ENCODE peak calls at places on chromosomes 3 and 15, in four cellular contexts. Q is fibroblast of mammary gland, S is GM12864, U is body of pancreas. O is an unnamed sample.

GRCh38 chr3:28343144-28343543 is 5.4 kb upstream of the ZCWPW2 start:
- DNase-seq in Q (no peak), S (no peak), U (no peak), O (no peak)

GRCh38 chr3:171142985-171143384 is 116.5 kb upstream of the SLC2A2 start:
- DNase-seq in Q (peak), S (no peak), U (peak), O (no peak)

GRCh38 chr3:196694941-196695848 is 16.9 kb downstream of the CEP19 start:
- DNase-seq in Q (no peak), S (no peak), U (no peak), O (no peak)

GRCh38 chr15:25054943-25055342 is 100.2 kb downstream of the SNRPN start:
- DNase-seq in Q (no peak), S (no peak), U (no peak), O (no peak)

GRCh38 chr3:122694966-122695365 is 14.3 kb downstream of the PARP14 start:
- DNase-seq in Q (no peak), S (no peak), U (no peak), O (no peak)

GRCh38 chr3:122927726-122928125 is 99.8 kb downstream of the SEMA5B start:
- DNase-seq in Q (no peak), S (no peak), U (no peak), O (no peak)

GRCh38 chr3:51477360-51477711 is 22.5 kb downstream of the DCAF1 start:
- DNase-seq in Q (no peak), S (no peak), U (no peak), O (no peak)

GRCh38 chr3:20935791-20936190 is 749.8 kb upstream of the SGO1 start:
- DNase-seq in Q (no peak), S (no peak), U (no peak), O (no peak)

GRCh38 chr3:5388091-5388490 is 200.6 kb downstream of the EDEM1 start:
- DNase-seq in Q (no peak), S (no peak), U (no peak), O (no peak)

GRCh38 chr15:75073197-75073596 is 49.8 kb downstream of the PPCDC start:
- DNase-seq in Q (no peak), S (no peak), U (no peak), O (no peak)

GRCh38 chr3:61858054-61858453 is 296.7 kb downstream of the PTPRG start:
- DNase-seq in Q (peak), S (no peak), U (no peak), O (no peak)

GRCh38 chr3:125165189-125165947 is 47.2 kb downstream of the SLC12A8 start:
- DNase-seq in Q (peak), S (no peak), U (no peak), O (no peak)

GRCh38 chr3:73512095-73512494 is 112.6 kb downstream of the PDZRN3 start:
- DNase-seq in Q (no peak), S (no peak), U (no peak), O (no peak)

GRCh38 chr15:31024979-31025378 is 33.6 kb upstream of the MTMR10 start:
- DNase-seq in Q (peak), S (no peak), U (no peak), O (no peak)

GRCh38 chr3:46406440-46406785 is 453 bp downstream of the CCR5AS start:
- DNase-seq in Q (no peak), S (no peak), U (no peak), O (no peak)

GRCh38 chr3:100261481-100261903 is 700 bp downstream of the TBC1D23 start:
- DNase-seq in Q (no peak), S (no peak), U (no peak), O (no peak)

GRCh38 chr15:81792646-81793045 is 253.2 kb downstream of the MEX3B start:
- DNase-seq in Q (no peak), S (no peak), U (no peak), O (no peak)

GRCh38 chr15:78455749-78456148 is 17.7 kb downstream of the IREB2 start:
- DNase-seq in Q (peak), S (no peak), U (no peak), O (no peak)

GRCh38 chr3:184240384-184241140 is 8.2 kb downstream of the ALG3 start:
- DNase-seq in Q (peak), S (no peak), U (no peak), O (no peak)

GRCh38 chr3:184241447-184242296 is 7.1 kb downstream of the ALG3 start:
- DNase-seq in Q (peak), S (no peak), U (peak), O (no peak)

GRCh38 chr3:184242297-184242685 is 6.5 kb downstream of the ALG3 start:
- DNase-seq in Q (no peak), S (no peak), U (no peak), O (no peak)

GRCh38 chr3:184239710-184240109 is 9.1 kb downstream of the ALG3 start:
- DNase-seq in Q (no peak), S (no peak), U (no peak), O (no peak)

GRCh38 chr3:184241141-184241446 is 7.7 kb downstream of the ALG3 start:
- DNase-seq in Q (no peak), S (no peak), U (no peak), O (no peak)
- H3K4me3 ChIP-seq in Q (no peak), S (no peak), U (no peak), O (no peak)

DNA sequence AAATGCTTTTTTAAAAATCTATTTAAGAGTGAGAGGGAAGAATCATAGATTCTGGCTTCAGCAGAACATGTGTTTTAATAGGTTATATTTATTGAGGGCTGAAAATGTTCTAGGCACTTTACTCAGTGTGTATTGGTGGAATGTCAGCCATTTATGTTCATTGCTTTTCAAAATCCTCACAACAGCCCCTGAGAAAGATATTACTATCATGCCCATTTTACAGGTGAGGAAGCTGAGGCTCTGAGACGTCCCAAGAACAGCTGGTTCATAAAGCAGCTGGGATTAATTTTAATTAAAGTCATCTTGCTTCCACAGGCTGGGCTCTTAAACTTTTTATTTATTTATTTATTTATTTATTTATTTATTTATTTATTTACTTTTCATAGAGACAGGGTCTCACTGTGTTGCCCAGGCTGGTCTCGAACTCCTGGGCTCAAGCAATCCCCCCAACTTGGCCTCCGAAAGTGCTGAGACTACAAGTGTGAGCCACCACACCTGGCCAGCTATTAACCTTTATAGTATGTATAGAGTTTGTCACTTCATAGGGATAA is 364.6 kb downstream of the SHQ1 start:
- DNase-seq in Q (no peak), S (no peak), U (no peak), O (no peak)
- H3K4me3 ChIP-seq in Q (no peak), S (no peak), U (no peak), O (peak)

GRCh38 chr3:191263850-191264249 is 64.8 kb downstream of the OSTN start:
- DNase-seq in Q (no peak), S (no peak), U (no peak), O (no peak)

GRCh38 chr3:191260431-191261303 is 61.6 kb downstream of the OSTN start:
- DNase-seq in Q (no peak), S (no peak), U (no peak), O (no peak)

GRCh38 chr3:191261304-191261638 is 62.2 kb downstream of the OSTN start:
- DNase-seq in Q (no peak), S (no peak), U (no peak), O (no peak)

GRCh38 chr3:191262650-191263049 is 63.6 kb downstream of the OSTN start:
- DNase-seq in Q (no peak), S (no peak), U (no peak), O (no peak)

GRCh38 chr3:191263365-191263764 is 64.3 kb downstream of the OSTN start:
- DNase-seq in Q (no peak), S (no peak), U (no peak), O (no peak)
- H3K4me3 ChIP-seq in Q (no peak), S (no peak), U (no peak), O (peak)

GRCh38 chr3:43289401-43289800 is 3.1 kb downstream of the SNRK start:
- DNase-seq in Q (peak), S (no peak), U (no peak), O (no peak)

GRCh38 chr3:43287514-43287913 is 1.2 kb downstream of the SNRK start:
- DNase-seq in Q (no peak), S (no peak), U (no peak), O (no peak)

GRCh38 chr3:43286886-43287301 is 554 bp downstream of the SNRK start:
- DNase-seq in Q (peak), S (no peak), U (peak), O (no peak)

GRCh38 chr3:43288850-43289249 is 2.5 kb downstream of the SNRK start:
- DNase-seq in Q (no peak), S (no peak), U (no peak), O (no peak)

DNA sequence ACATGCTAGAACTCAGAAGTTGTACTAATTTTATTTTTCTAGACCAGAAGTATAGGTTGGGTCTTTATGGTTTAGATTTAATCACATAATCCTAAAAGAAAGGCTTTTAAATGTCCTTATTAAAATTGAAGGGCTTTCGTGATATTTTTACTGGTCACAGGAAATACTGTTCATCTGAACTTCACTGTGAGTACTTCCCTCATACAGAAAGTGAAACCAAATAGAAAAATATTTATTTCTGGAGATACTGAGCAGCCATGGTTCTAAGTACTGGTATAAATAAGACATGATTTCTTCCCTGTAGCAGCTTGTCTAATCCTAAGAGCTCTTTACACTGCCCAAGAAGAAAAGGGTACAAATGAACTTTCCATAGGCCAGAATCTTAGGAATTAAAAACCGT is 2.0 kb downstream of the SNRK start:
- DNase-seq in Q (peak), S (peak), U (no peak), O (no peak)
- H3K4me3 ChIP-seq in Q (peak), S (peak), U (peak), O (peak)

DNA sequence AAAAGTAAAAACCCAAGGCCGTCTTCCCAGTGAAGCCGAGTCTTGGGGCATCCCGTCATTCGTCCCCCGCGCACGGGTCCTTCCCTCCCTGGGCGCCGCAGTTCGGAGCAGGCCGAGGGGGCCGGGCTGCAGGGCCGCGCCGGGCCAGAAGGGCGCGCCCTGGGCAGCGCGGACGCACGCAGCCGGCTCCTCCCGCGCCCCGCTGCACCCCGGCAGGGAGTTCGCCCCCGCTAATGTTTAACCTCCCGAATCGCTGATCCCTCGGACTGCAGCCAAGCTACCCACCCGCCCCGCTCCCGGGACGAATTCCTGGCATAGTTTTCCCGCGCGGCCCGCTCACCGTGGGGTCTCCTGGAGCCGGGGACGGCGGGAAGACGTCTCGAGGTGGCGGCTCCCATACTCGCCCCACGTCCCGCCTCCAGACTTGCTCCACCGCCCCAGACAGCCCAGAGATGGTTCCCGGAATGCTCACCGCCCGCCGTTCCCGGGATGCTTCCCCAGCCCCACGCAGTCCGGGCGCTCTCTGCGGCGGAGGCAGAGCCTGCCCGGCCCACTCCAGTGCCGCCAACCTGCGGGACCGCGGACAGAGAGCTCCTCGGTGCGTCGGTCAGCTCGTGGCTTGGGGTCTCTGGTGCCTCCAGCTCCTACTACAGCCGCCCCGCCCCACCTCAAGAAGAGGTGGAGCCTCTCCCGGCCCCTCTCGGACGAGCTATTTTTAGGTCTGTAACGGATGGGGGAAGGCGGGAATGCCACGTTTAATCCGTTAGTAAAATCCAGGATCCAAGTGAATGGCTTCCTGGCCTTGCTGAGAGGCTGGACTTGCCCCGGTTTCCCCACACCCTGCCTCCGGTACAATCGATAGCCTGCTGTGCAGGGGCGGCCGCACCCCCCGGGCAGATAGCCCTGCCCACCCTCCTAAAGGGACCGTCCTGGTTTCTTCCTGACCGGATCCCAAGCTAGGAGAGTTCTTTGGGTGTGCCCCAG is at the start of gene DZIP1L:
- DNase-seq in Q (peak), S (no peak), U (peak), O (peak)
- H3K4me3 ChIP-seq in Q (peak), S (peak), U (peak), O (peak)